ENCODE peak calls at places on chromosome 1, in five cellular contexts. One of them, this sample, is unnamed.

GRCh38 chr1:227885648-227886502 is 61.9 kb downstream of the WNT9A start:
- DNase-seq in AG04450: no peak
- DNase-seq in neural progenitor cell: no peak
- DNase-seq in pancreas: no peak
- DNase-seq in body of pancreas: peak
- DNase-seq in this sample: peak

GRCh38 chr1:36159614-36160387 is 3.8 kb downstream of the MAP7D1 start:
- DNase-seq in AG04450: no peak
- DNase-seq in neural progenitor cell: no peak
- DNase-seq in pancreas: no peak
- DNase-seq in body of pancreas: no peak
- DNase-seq in this sample: no peak

GRCh38 chr1:202616355-202616910 is 93.8 kb downstream of the SYT2 start:
- DNase-seq in AG04450: no peak
- DNase-seq in neural progenitor cell: no peak
- DNase-seq in pancreas: no peak
- DNase-seq in body of pancreas: no peak
- DNase-seq in this sample: no peak

GRCh38 chr1:2431095-2431494 is 18.7 kb upstream of the PEX10 start:
- DNase-seq in AG04450: no peak
- DNase-seq in neural progenitor cell: no peak
- DNase-seq in pancreas: no peak
- DNase-seq in body of pancreas: no peak
- DNase-seq in this sample: no peak

GRCh38 chr1:214280386-214281029 is 451 bp upstream of the SMYD2 start:
- DNase-seq in AG04450: no peak
- DNase-seq in neural progenitor cell: peak
- DNase-seq in pancreas: peak
- DNase-seq in body of pancreas: peak
- DNase-seq in this sample: no peak

GRCh38 chr1:226069818-226070489 is 7.4 kb downstream of the H3-3A start:
- DNase-seq in AG04450: no peak
- DNase-seq in neural progenitor cell: no peak
- DNase-seq in pancreas: no peak
- DNase-seq in body of pancreas: no peak
- DNase-seq in this sample: no peak

GRCh38 chr1:242402956-242403355 is 121.5 kb downstream of the PLD5 start:
- DNase-seq in AG04450: no peak
- DNase-seq in neural progenitor cell: no peak
- DNase-seq in pancreas: no peak
- DNase-seq in body of pancreas: no peak
- DNase-seq in this sample: no peak

GRCh38 chr1:13520985-13521384 is 7.2 kb upstream of the LRRC38 start:
- DNase-seq in AG04450: no peak
- DNase-seq in neural progenitor cell: no peak
- DNase-seq in pancreas: no peak
- DNase-seq in body of pancreas: no peak
- DNase-seq in this sample: no peak

GRCh38 chr1:205270764-205271163 is 43.0 kb downstream of the TMCC2 start:
- DNase-seq in AG04450: no peak
- DNase-seq in neural progenitor cell: no peak
- DNase-seq in pancreas: no peak
- DNase-seq in body of pancreas: no peak
- DNase-seq in this sample: no peak

GRCh38 chr1:238681021-238681420 is 705.3 kb upstream of the CHRM3 start:
- DNase-seq in AG04450: no peak
- DNase-seq in neural progenitor cell: no peak
- DNase-seq in pancreas: no peak
- DNase-seq in body of pancreas: no peak
- DNase-seq in this sample: no peak

GRCh38 chr1:20426923-20427322 is 59.1 kb downstream of the CAMK2N1 start:
- DNase-seq in AG04450: peak
- DNase-seq in neural progenitor cell: no peak
- DNase-seq in pancreas: no peak
- DNase-seq in body of pancreas: no peak
- DNase-seq in this sample: no peak

DNA sequence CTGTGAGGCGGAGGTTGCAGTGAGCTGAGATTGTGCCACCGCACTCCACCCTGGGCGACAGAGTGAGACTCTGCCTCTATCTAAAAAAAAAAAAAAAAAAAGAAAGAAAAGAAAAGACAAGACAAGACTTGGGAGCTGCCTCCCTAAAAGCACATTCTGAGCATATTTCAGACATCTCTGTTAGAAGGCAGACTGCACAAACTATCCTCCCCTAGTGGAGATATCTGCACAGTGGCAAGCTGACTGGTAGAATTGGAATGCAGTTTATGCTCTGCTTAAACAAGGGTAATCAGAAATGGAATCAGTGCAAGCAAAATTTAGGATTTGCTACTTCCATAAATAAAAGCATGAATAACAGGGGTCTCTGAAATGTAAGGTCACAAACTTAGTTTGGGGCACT is 31.8 kb downstream of the GNG4 start:
- DNase-seq in AG04450: peak
- DNase-seq in neural progenitor cell: no peak
- DNase-seq in pancreas: no peak
- DNase-seq in body of pancreas: no peak
- DNase-seq in this sample: no peak
- TF ChIP-seq CTCF in AG04450: peak
- TF ChIP-seq CTCF in neural progenitor cell: no peak
- TF ChIP-seq CTCF in pancreas: no peak
- TF ChIP-seq CTCF in body of pancreas: no peak
- TF ChIP-seq CTCF in this sample: peak

GRCh38 chr1:161185282-161185682 is 8.0 kb upstream of the B4GALT3 start:
- DNase-seq in AG04450: no peak
- DNase-seq in neural progenitor cell: no peak
- DNase-seq in pancreas: no peak
- DNase-seq in body of pancreas: no peak
- DNase-seq in this sample: no peak
- H3K4me3 ChIP-seq in AG04450: no peak
- H3K4me3 ChIP-seq in neural progenitor cell: no peak
- H3K4me3 ChIP-seq in pancreas: no peak
- H3K4me3 ChIP-seq in body of pancreas: no peak
- H3K4me3 ChIP-seq in this sample: no peak

GRCh38 chr1:183673605-183674150 is 20.6 kb upstream of the APOBEC4 start:
- DNase-seq in AG04450: no peak
- DNase-seq in neural progenitor cell: no peak
- DNase-seq in pancreas: no peak
- DNase-seq in body of pancreas: no peak
- DNase-seq in this sample: no peak

GRCh38 chr1:183674339-183674738 is 21.2 kb upstream of the APOBEC4 start:
- DNase-seq in AG04450: no peak
- DNase-seq in neural progenitor cell: no peak
- DNase-seq in pancreas: no peak
- DNase-seq in body of pancreas: no peak
- DNase-seq in this sample: no peak

GRCh38 chr1:183675883-183676282 is 22.8 kb upstream of the APOBEC4 start:
- DNase-seq in AG04450: no peak
- DNase-seq in neural progenitor cell: no peak
- DNase-seq in pancreas: no peak
- DNase-seq in body of pancreas: no peak
- DNase-seq in this sample: no peak

GRCh38 chr1:183675381-183675780 is 22.3 kb upstream of the APOBEC4 start:
- DNase-seq in AG04450: no peak
- DNase-seq in neural progenitor cell: no peak
- DNase-seq in pancreas: no peak
- DNase-seq in body of pancreas: no peak
- DNase-seq in this sample: no peak

DNA sequence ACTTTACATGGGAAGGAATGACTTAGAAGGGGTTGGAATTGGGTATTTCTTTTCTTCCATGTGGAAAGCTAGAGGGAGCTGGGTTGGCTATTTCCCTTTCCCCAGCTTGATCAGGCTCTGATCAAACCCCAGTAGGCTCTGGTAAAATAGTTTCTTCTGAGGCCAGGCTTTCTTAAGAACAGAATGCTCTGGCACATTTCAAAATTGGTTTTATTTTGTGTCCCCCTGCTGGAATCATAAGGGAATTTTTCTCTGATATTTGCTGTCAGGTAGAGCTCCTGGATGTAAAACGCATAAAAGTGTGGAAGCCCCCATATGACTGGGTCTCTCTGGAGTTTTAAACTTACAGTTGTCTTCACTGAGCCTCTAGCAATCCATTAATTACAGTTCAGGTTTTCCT is 17.1 kb upstream of the APOBEC4 start:
- DNase-seq in AG04450: no peak
- DNase-seq in neural progenitor cell: no peak
- DNase-seq in pancreas: no peak
- DNase-seq in body of pancreas: no peak
- DNase-seq in this sample: no peak
- TF ChIP-seq CTCF in AG04450: peak
- TF ChIP-seq CTCF in neural progenitor cell: no peak
- TF ChIP-seq CTCF in pancreas: no peak
- TF ChIP-seq CTCF in body of pancreas: no peak
- TF ChIP-seq CTCF in this sample: no peak

DNA sequence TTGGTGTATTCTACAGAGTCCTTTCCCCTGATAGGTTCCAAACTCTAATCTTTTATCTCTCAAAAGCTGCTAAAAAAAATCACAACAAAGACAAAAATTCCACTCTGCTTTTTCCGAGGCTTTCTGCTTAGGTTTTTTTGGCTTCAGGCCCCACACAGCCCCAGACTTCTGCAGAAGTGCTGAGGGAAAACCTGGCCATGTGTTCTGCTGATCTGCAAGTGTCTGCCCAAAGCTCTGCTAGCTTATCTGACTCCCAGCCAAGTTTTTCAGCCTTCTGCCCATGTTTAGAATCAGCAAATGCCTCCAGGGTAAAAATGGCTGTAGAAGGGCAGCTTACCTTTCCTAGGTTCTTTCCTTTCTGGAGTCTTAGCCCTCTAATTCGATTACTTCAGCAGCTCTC is 28.4 kb downstream of the DISP3 start:
- DNase-seq in AG04450: no peak
- DNase-seq in neural progenitor cell: no peak
- DNase-seq in pancreas: no peak
- DNase-seq in body of pancreas: no peak
- DNase-seq in this sample: no peak
- H3K4me3 ChIP-seq in AG04450: no peak
- H3K4me3 ChIP-seq in neural progenitor cell: no peak
- H3K4me3 ChIP-seq in pancreas: no peak
- H3K4me3 ChIP-seq in body of pancreas: no peak
- H3K4me3 ChIP-seq in this sample: no peak

DNA sequence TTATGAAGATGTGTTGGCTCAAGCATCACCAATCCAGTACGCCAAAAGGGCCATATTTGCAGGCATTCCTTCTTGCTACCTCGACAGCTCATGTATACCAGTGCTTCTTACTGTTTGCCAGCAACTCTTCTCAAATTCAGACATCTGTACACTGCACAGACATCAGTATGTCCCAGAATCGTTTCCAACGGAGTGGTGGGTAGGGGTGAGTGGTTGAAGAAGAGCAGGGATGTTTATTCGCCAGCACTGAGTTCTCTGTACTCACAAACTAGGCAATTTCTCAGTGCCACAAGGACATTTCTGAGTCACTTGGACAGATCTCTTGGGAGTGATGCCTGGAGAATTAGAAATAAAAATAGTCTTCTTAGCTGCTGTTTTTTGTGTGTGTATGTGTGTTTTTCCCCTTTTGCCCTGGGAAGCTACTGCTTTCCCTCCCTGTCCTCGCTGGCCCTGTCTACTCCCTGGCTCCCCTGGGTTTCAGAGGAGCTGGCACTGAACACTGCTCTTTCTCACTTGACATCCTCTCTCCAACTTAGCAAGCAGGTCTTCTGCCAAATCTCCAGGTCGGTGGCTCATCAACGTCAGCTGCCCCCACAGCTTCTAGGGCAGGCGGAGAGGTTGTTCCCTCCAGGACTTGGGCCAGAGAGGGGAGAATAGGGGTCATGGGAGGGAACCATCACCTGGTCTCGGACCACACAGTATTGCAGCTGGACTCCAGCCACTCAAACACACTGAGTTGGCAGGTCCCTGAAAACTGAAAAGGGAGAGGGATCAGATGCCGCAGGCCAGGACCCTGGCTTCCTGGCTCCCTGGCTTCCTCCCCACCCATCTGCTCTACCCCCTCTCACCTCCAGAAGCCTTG is 90.5 kb downstream of the NMNAT2 start:
- DNase-seq in AG04450: no peak
- DNase-seq in neural progenitor cell: no peak
- DNase-seq in pancreas: no peak
- DNase-seq in body of pancreas: no peak
- DNase-seq in this sample: no peak
- TF ChIP-seq CTCF in AG04450: no peak
- TF ChIP-seq CTCF in neural progenitor cell: no peak
- TF ChIP-seq CTCF in pancreas: no peak
- TF ChIP-seq CTCF in body of pancreas: no peak
- TF ChIP-seq CTCF in this sample: no peak

DNA sequence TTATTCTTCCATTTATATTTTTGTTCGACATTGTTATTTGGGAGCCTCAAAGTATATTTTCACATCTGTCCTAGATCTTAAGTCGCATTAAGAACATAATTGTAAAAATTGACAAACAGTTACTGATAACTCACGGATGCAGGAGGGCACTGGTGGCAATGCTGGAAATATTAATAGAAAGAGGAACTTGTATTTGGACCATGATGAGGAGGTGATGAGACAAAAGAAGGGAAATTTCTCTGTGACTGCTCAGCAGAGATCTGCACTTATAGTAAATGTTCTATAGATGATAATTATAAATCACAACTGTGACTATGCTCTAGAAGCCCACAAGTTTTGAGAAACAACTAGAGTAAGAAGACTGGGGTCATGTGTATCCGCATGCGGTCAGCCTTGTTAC is 8.7 kb upstream of the DUSP12 start:
- DNase-seq in AG04450: no peak
- DNase-seq in neural progenitor cell: no peak
- DNase-seq in pancreas: no peak
- DNase-seq in body of pancreas: no peak
- DNase-seq in this sample: no peak
- H3K4me3 ChIP-seq in AG04450: no peak
- H3K4me3 ChIP-seq in neural progenitor cell: no peak
- H3K4me3 ChIP-seq in pancreas: no peak
- H3K4me3 ChIP-seq in body of pancreas: no peak
- H3K4me3 ChIP-seq in this sample: no peak

This sample was measured in LNCaP clone FGC.